ENCODE peak calls at places on chromosomes 7 and 10, in ten cellular contexts. C is NT2/D1; Z is dermis microvascular lymphatic vessel endothelial cell; X is NCI-H1417; J is H1; F is omental fat pad; I is NCI-H1092; Q is T47D; G is activated T-cell treated with anti-CD3 and anti-CD28 coated beads, Interleukin-2, amount 50 U/mL, for 48 hours; K is left colon. E is an unnamed sample.

GRCh38 chr7:95331004-95331337 is 6.6 kb upstream of the PON1 start:
- DNase-seq in G (no peak), I (no peak), Q (no peak), J (no peak), K (no peak), F (no peak), X (no peak), Z (no peak), C (no peak), E (no peak)

GRCh38 chr7:149450821-149451220 is 10.0 kb downstream of the ZNF777 start:
- DNase-seq in G (peak), Z (no peak), J (no peak), I (no peak), C (no peak), Q (no peak), X (no peak), K (no peak), F (no peak), E (no peak)

GRCh38 chr7:43697690-43698089 is 31.6 kb downstream of the COA1 start:
- DNase-seq in G (no peak), I (no peak), J (no peak), X (no peak), F (no peak), K (no peak), Z (no peak), Q (no peak), C (no peak), E (no peak)

GRCh38 chr7:149725916-149726315 is 47.5 kb downstream of the ZNF467 start:
- DNase-seq in F (no peak), G (no peak), Q (no peak), C (no peak), K (no peak), Z (no peak), I (no peak), X (no peak), J (no peak), E (no peak)

GRCh38 chr7:64686493-64687184 is 20.7 kb downstream of the ZNF107 start:
- DNase-seq in Z (no peak), G (peak), C (no peak), J (no peak), K (no peak), Q (peak), I (no peak), F (no peak), X (no peak), E (no peak)

GRCh38 chr10:28913436-28913835 is 236.1 kb downstream of the BAMBI start:
- DNase-seq in K (no peak), Q (no peak), F (no peak), J (no peak), I (no peak), X (no peak), C (no peak), Z (no peak), G (no peak), E (no peak)

GRCh38 chr10:100816671-100817070 is 71.3 kb downstream of the PAX2 start:
- DNase-seq in C (peak), I (no peak), Z (no peak), G (no peak), X (no peak), F (no peak), Q (no peak), J (no peak), K (no peak), E (peak)

GRCh38 chr10:125802131-125802530 is 20.9 kb downstream of the UROS start:
- DNase-seq in K (no peak), F (no peak), G (no peak), Z (peak), I (no peak), J (no peak), X (no peak), Q (no peak), C (no peak), E (no peak)

GRCh38 chr10:132977076-132977475 is 34.7 kb upstream of the CFAP46 start:
- DNase-seq in K (no peak), G (no peak), F (no peak), C (no peak), Z (no peak), I (no peak), X (no peak), J (no peak), Q (no peak), E (no peak)

GRCh38 chr7:128084896-128085608 is 53.8 kb upstream of the LRRC4 start:
- DNase-seq in X (peak), I (no peak), G (no peak), C (no peak), K (no peak), Q (no peak), Z (no peak), J (no peak), F (no peak), E (no peak)

GRCh38 chr10:29751686-29752085 is 116.9 kb upstream of the SVIL start:
- DNase-seq in Z (no peak), X (no peak), K (no peak), F (no peak), Q (no peak), J (no peak), G (no peak), C (no peak), I (no peak), E (no peak)

GRCh38 chr7:98974906-98975816 is 96.8 kb downstream of the TRRAP start:
- DNase-seq in X (no peak), F (no peak), K (no peak), Z (no peak), G (no peak), J (no peak), C (no peak), Q (no peak), I (no peak), E (no peak)

GRCh38 chr7:90516257-90516656 is 46.8 kb downstream of the PTTG1IP2 start:
- DNase-seq in J (no peak), Q (no peak), C (no peak), I (no peak), X (no peak), G (no peak), F (no peak), K (no peak), Z (no peak), E (no peak)

GRCh38 chr7:157442993-157443831 is 106.4 kb downstream of the DNAJB6 start:
- DNase-seq in G (no peak), Q (no peak), J (no peak), C (no peak), Z (no peak), I (no peak), K (peak), F (no peak), X (no peak), E (no peak)

GRCh38 chr10:87973635-87974034 is 110.2 kb downstream of the PTEN start:
- DNase-seq in X (no peak), G (no peak), F (no peak), J (peak), K (no peak), C (peak), I (no peak), Z (no peak), Q (no peak), E (no peak)

GRCh38 chr7:131057015-131057518 is 270.6 kb upstream of the MKLN1 start:
- DNase-seq in X (no peak), K (no peak), Q (peak), F (no peak), Z (peak), I (no peak), C (no peak), G (no peak), J (no peak), E (no peak)

GRCh38 chr7:16719699-16720098 is 33.9 kb upstream of the TSPAN13 start:
- DNase-seq in Q (no peak), X (no peak), F (no peak), J (no peak), G (no peak), I (no peak), C (no peak), Z (no peak), K (no peak), E (peak)

GRCh38 chr7:28041508-28042314 is 138.9 kb downstream of the JAZF1 start:
- DNase-seq in G (peak), X (no peak), K (no peak), I (no peak), F (no peak), C (no peak), J (no peak), Q (peak), Z (no peak), E (no peak)

GRCh38 chr10:89478085-89478738 is 57.2 kb downstream of the SLC16A12 start:
- DNase-seq in Z (no peak), J (no peak), G (no peak), I (no peak), Q (peak), C (no peak), X (no peak), K (no peak), F (no peak), E (no peak)

GRCh38 chr7:158355456-158356065 is 232.1 kb downstream of the PTPRN2 start:
- DNase-seq in F (no peak), Q (peak), Z (no peak), C (peak), J (peak), G (no peak), X (no peak), K (no peak), I (no peak), E (no peak)

GRCh38 chr10:48448796-48449195 is 142.3 kb downstream of the MAPK8 start:
- DNase-seq in Z (peak), G (no peak), Q (no peak), K (no peak), X (no peak), C (no peak), I (no peak), F (no peak), J (no peak), E (no peak)

GRCh38 chr7:100087055-100087750 is 1.6 kb upstream of the COPS6 start:
- DNase-seq in G (no peak), C (no peak), F (no peak), K (no peak), Q (no peak), I (no peak), Z (peak), J (no peak), X (no peak), E (peak)

GRCh38 chr10:6498771-6499170 is 81.3 kb downstream of the PRKCQ start:
- DNase-seq in J (no peak), Z (no peak), F (no peak), G (peak), I (no peak), X (no peak), Q (no peak), C (no peak), K (no peak), E (no peak)

GRCh38 chr10:90621577-90621976 is 236.3 kb downstream of the HTR7 start:
- DNase-seq in K (no peak), Z (no peak), F (no peak), I (no peak), G (no peak), J (no peak), Q (peak), C (peak), X (no peak), E (no peak)

GRCh38 chr10:29957887-29958330 is 101.5 kb downstream of the JCAD start:
- DNase-seq in F (no peak), C (no peak), J (no peak), G (no peak), Z (no peak), I (peak), Q (peak), X (no peak), K (no peak), E (no peak)

GRCh38 chr10:8037941-8038894 is 16.3 kb upstream of the GATA3 start:
- DNase-seq in I (no peak), C (no peak), G (peak), F (no peak), X (no peak), Z (no peak), Q (no peak), J (no peak), K (no peak), E (no peak)

GRCh38 chr7:148858489-148858888 is 25.6 kb downstream of the EZH2 start:
- DNase-seq in I (no peak), K (no peak), J (no peak), Q (no peak), F (no peak), Z (no peak), X (no peak), G (no peak), C (no peak), E (no peak)